ENCODE peak calls at places on chromosomes 16 and 17, in ten cellular contexts. One of them, this sample, is unnamed.

GRCh38 chr17:2264023-2264860 is 39.3 kb downstream of the SMG6 start:
- DNase-seq in MCF 10A: no peak
- DNase-seq in GM20000: no peak
- DNase-seq in transverse colon: no peak
- DNase-seq in astrocyte of the spinal cord: peak; percentile 47
- DNase-seq in GM10248: no peak
- DNase-seq in AG04449: no peak
- DNase-seq in activated CD8-positive, alpha-beta T cell treated with anti-CD3 and anti-CD28 coated beads for 36 hours: peak; percentile 35
- DNase-seq in spleen: no peak
- DNase-seq in mesothelial cell of epicardium: no peak
- DNase-seq in this sample: no peak

GRCh38 chr17:82060614-82061013 is 5.0 kb downstream of the DUS1L start:
- DNase-seq in MCF 10A: no peak
- DNase-seq in GM20000: no peak
- DNase-seq in transverse colon: no peak
- DNase-seq in astrocyte of the spinal cord: no peak
- DNase-seq in GM10248: no peak
- DNase-seq in AG04449: no peak
- DNase-seq in activated CD8-positive, alpha-beta T cell treated with anti-CD3 and anti-CD28 coated beads for 36 hours: no peak
- DNase-seq in spleen: peak; percentile 70
- DNase-seq in mesothelial cell of epicardium: no peak
- DNase-seq in this sample: peak; percentile 9

GRCh38 chr17:64203630-64204029 is 59.4 kb downstream of the TEX2 start:
- DNase-seq in MCF 10A: no peak
- DNase-seq in GM20000: no peak
- DNase-seq in transverse colon: no peak
- DNase-seq in astrocyte of the spinal cord: no peak
- DNase-seq in GM10248: no peak
- DNase-seq in AG04449: no peak
- DNase-seq in activated CD8-positive, alpha-beta T cell treated with anti-CD3 and anti-CD28 coated beads for 36 hours: no peak
- DNase-seq in spleen: no peak
- DNase-seq in mesothelial cell of epicardium: no peak
- DNase-seq in this sample: no peak

GRCh38 chr16:12511708-12512107 is 292.0 kb downstream of the CPPED1 start:
- DNase-seq in MCF 10A: no peak
- DNase-seq in GM20000: peak; percentile 16
- DNase-seq in transverse colon: no peak
- DNase-seq in astrocyte of the spinal cord: no peak
- DNase-seq in GM10248: no peak
- DNase-seq in AG04449: no peak
- DNase-seq in activated CD8-positive, alpha-beta T cell treated with anti-CD3 and anti-CD28 coated beads for 36 hours: no peak
- DNase-seq in spleen: no peak
- DNase-seq in mesothelial cell of epicardium: no peak
- DNase-seq in this sample: no peak

GRCh38 chr17:50638851-50639767 is 4.4 kb downstream of the ABCC3 start:
- DNase-seq in MCF 10A: peak; percentile 100
- DNase-seq in GM20000: no peak
- DNase-seq in transverse colon: peak; percentile 95
- DNase-seq in astrocyte of the spinal cord: peak; percentile 96
- DNase-seq in GM10248: no peak
- DNase-seq in AG04449: peak; percentile 87
- DNase-seq in activated CD8-positive, alpha-beta T cell treated with anti-CD3 and anti-CD28 coated beads for 36 hours: no peak
- DNase-seq in spleen: peak; percentile 84
- DNase-seq in mesothelial cell of epicardium: peak; percentile 70
- DNase-seq in this sample: no peak

GRCh38 chr17:56694825-56695224 is 101.3 kb downstream of the NOG start:
- DNase-seq in MCF 10A: no peak
- DNase-seq in GM20000: no peak
- DNase-seq in transverse colon: no peak
- DNase-seq in astrocyte of the spinal cord: no peak
- DNase-seq in GM10248: no peak
- DNase-seq in AG04449: peak; percentile 57
- DNase-seq in activated CD8-positive, alpha-beta T cell treated with anti-CD3 and anti-CD28 coated beads for 36 hours: no peak
- DNase-seq in spleen: no peak
- DNase-seq in mesothelial cell of epicardium: no peak
- DNase-seq in this sample: no peak

GRCh38 chr17:74201250-74201649 is 2.2 kb upstream of the RPL38 start:
- DNase-seq in MCF 10A: peak; percentile 73
- DNase-seq in GM20000: no peak
- DNase-seq in transverse colon: peak; percentile 62
- DNase-seq in astrocyte of the spinal cord: no peak
- DNase-seq in GM10248: no peak
- DNase-seq in AG04449: no peak
- DNase-seq in activated CD8-positive, alpha-beta T cell treated with anti-CD3 and anti-CD28 coated beads for 36 hours: no peak
- DNase-seq in spleen: no peak
- DNase-seq in mesothelial cell of epicardium: no peak
- DNase-seq in this sample: no peak

GRCh38 chr17:82004485-82005455 is 17.9 kb downstream of the CENPX start:
- DNase-seq in MCF 10A: no peak
- DNase-seq in GM20000: no peak
- DNase-seq in transverse colon: no peak
- DNase-seq in astrocyte of the spinal cord: no peak
- DNase-seq in GM10248: no peak
- DNase-seq in AG04449: no peak
- DNase-seq in activated CD8-positive, alpha-beta T cell treated with anti-CD3 and anti-CD28 coated beads for 36 hours: no peak
- DNase-seq in spleen: no peak
- DNase-seq in mesothelial cell of epicardium: no peak
- DNase-seq in this sample: no peak

GRCh38 chr17:17398188-17398927 is 78.4 kb upstream of the MED9 start:
- DNase-seq in MCF 10A: no peak
- DNase-seq in GM20000: no peak
- DNase-seq in transverse colon: no peak
- DNase-seq in astrocyte of the spinal cord: peak; percentile 24
- DNase-seq in GM10248: no peak
- DNase-seq in AG04449: no peak
- DNase-seq in activated CD8-positive, alpha-beta T cell treated with anti-CD3 and anti-CD28 coated beads for 36 hours: no peak
- DNase-seq in spleen: no peak
- DNase-seq in mesothelial cell of epicardium: no peak
- DNase-seq in this sample: no peak

DNA sequence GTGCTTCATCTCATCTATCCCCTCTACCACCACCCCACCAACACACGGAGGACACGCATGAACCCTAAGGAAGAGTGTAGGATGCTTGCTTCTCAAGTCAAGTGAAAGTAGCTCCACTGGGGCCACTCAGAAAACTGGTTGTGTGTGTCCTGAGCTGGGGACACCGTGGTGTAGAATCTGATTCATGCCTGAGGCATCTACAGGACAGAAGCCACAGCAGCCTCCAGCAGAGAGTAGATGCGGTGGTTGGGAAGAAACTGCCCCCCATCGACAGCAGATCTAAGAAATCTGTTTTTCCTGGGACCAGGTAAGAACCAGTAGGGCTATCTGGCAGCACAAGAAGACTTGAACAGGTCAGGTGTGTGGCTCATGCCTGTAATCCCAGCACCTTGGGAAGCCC is 51.9 kb upstream of the HLF start:
- DNase-seq in MCF 10A: no peak
- DNase-seq in GM20000: no peak
- DNase-seq in transverse colon: no peak
- DNase-seq in astrocyte of the spinal cord: no peak
- DNase-seq in GM10248: no peak
- DNase-seq in AG04449: no peak
- DNase-seq in activated CD8-positive, alpha-beta T cell treated with anti-CD3 and anti-CD28 coated beads for 36 hours: no peak
- DNase-seq in spleen: no peak
- DNase-seq in mesothelial cell of epicardium: no peak
- DNase-seq in this sample: no peak
- TF ChIP-seq CTCF in MCF 10A: no peak
- TF ChIP-seq CTCF in GM20000: no peak
- TF ChIP-seq CTCF in transverse colon: no peak
- TF ChIP-seq CTCF in astrocyte of the spinal cord: no peak
- TF ChIP-seq CTCF in GM10248: no peak
- TF ChIP-seq CTCF in AG04449: no peak
- TF ChIP-seq CTCF in activated CD8-positive, alpha-beta T cell treated with anti-CD3 and anti-CD28 coated beads for 36 hours: no peak
- TF ChIP-seq CTCF in spleen: no peak
- TF ChIP-seq CTCF in mesothelial cell of epicardium: no peak
- TF ChIP-seq CTCF in this sample: no peak

DNA sequence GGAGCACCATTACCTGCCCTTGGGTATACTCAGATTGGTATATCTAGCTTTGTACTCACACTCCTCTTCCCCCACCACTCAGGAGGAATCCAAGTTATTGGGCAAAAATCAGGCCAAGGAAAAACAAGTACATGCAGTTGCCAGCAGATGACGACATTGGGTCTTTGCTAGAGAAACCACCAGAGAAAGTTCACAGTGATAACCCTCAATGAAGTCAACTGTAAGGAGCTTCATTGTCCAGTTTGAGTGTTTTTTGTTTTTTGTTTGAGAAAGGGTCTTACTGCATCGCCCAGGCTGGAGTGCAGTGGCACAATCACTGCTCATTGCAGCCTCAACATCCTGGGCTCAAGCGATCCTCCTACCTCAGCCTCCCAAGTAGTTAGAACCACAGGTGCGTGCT is 34.6 kb upstream of the TOX3 start:
- DNase-seq in MCF 10A: peak; percentile 5
- DNase-seq in GM20000: no peak
- DNase-seq in transverse colon: no peak
- DNase-seq in astrocyte of the spinal cord: no peak
- DNase-seq in GM10248: no peak
- DNase-seq in AG04449: no peak
- DNase-seq in activated CD8-positive, alpha-beta T cell treated with anti-CD3 and anti-CD28 coated beads for 36 hours: no peak
- DNase-seq in spleen: no peak
- DNase-seq in mesothelial cell of epicardium: no peak
- DNase-seq in this sample: no peak
- TF ChIP-seq CTCF in MCF 10A: no peak
- TF ChIP-seq CTCF in GM20000: peak; percentile 3
- TF ChIP-seq CTCF in transverse colon: no peak
- TF ChIP-seq CTCF in astrocyte of the spinal cord: no peak
- TF ChIP-seq CTCF in GM10248: no peak
- TF ChIP-seq CTCF in AG04449: no peak
- TF ChIP-seq CTCF in activated CD8-positive, alpha-beta T cell treated with anti-CD3 and anti-CD28 coated beads for 36 hours: no peak
- TF ChIP-seq CTCF in spleen: no peak
- TF ChIP-seq CTCF in mesothelial cell of epicardium: no peak
- TF ChIP-seq CTCF in this sample: no peak

DNA sequence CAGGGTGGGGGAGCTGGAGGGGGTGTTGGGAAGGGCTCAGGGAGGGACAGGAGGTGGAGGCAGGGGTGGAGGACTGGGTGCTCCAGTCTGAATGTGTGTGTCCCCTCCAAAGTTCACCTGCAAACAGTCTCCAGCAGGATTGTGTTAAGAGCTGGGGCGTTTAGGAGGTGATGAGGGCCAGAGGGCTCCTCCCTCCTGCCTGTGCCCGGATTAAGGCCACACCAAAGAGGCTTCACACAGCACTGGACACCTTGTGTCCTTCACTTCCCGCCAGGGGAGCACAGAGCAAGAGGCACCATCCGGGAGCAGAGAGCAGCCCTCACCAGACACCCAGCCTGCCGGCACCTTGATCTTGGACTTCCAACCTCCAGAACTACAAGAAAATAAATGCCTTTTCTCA is 30.2 kb upstream of the ENPP7 start:
- DNase-seq in MCF 10A: no peak
- DNase-seq in GM20000: no peak
- DNase-seq in transverse colon: no peak
- DNase-seq in astrocyte of the spinal cord: no peak
- DNase-seq in GM10248: no peak
- DNase-seq in AG04449: no peak
- DNase-seq in activated CD8-positive, alpha-beta T cell treated with anti-CD3 and anti-CD28 coated beads for 36 hours: no peak
- DNase-seq in spleen: no peak
- DNase-seq in mesothelial cell of epicardium: no peak
- DNase-seq in this sample: no peak
- TF ChIP-seq CTCF in MCF 10A: no peak
- TF ChIP-seq CTCF in GM20000: no peak
- TF ChIP-seq CTCF in transverse colon: no peak
- TF ChIP-seq CTCF in astrocyte of the spinal cord: no peak
- TF ChIP-seq CTCF in GM10248: no peak
- TF ChIP-seq CTCF in AG04449: no peak
- TF ChIP-seq CTCF in activated CD8-positive, alpha-beta T cell treated with anti-CD3 and anti-CD28 coated beads for 36 hours: no peak
- TF ChIP-seq CTCF in spleen: no peak
- TF ChIP-seq CTCF in mesothelial cell of epicardium: no peak
- TF ChIP-seq CTCF in this sample: no peak

DNA sequence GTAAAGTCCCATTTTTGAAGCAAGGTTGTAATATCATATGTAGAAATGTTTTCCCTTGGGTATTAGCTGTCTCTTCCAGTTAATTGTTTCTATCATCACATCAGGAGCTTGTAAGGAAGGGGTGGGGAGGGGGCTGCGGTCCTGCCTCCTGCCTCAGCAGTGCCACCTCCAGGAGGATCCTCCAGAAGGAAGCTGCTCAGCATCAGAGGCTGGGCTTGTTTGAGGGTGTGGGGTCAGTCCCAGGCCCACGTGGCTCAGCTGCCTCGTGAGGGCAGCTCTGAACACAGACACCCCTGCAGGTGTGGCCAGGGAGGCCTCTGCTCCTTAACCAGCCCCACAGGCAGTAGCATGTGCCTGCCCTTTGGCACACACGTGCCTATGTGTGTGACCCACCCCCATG is 46.2 kb downstream of the MRM1 start:
- DNase-seq in MCF 10A: no peak
- DNase-seq in GM20000: no peak
- DNase-seq in transverse colon: no peak
- DNase-seq in astrocyte of the spinal cord: no peak
- DNase-seq in GM10248: no peak
- DNase-seq in AG04449: no peak
- DNase-seq in activated CD8-positive, alpha-beta T cell treated with anti-CD3 and anti-CD28 coated beads for 36 hours: no peak
- DNase-seq in spleen: no peak
- DNase-seq in mesothelial cell of epicardium: no peak
- DNase-seq in this sample: no peak
- TF ChIP-seq CTCF in MCF 10A: no peak
- TF ChIP-seq CTCF in GM20000: no peak
- TF ChIP-seq CTCF in transverse colon: no peak
- TF ChIP-seq CTCF in astrocyte of the spinal cord: no peak
- TF ChIP-seq CTCF in GM10248: no peak
- TF ChIP-seq CTCF in AG04449: no peak
- TF ChIP-seq CTCF in activated CD8-positive, alpha-beta T cell treated with anti-CD3 and anti-CD28 coated beads for 36 hours: no peak
- TF ChIP-seq CTCF in spleen: no peak
- TF ChIP-seq CTCF in mesothelial cell of epicardium: no peak
- TF ChIP-seq CTCF in this sample: no peak

GRCh38 chr16:48901712-48902374 is 291.9 kb upstream of the N4BP1 start:
- DNase-seq in MCF 10A: no peak
- DNase-seq in GM20000: no peak
- DNase-seq in transverse colon: no peak
- DNase-seq in astrocyte of the spinal cord: no peak
- DNase-seq in GM10248: no peak
- DNase-seq in AG04449: no peak
- DNase-seq in activated CD8-positive, alpha-beta T cell treated with anti-CD3 and anti-CD28 coated beads for 36 hours: no peak
- DNase-seq in spleen: no peak
- DNase-seq in mesothelial cell of epicardium: no peak
- DNase-seq in this sample: no peak
- TF ChIP-seq CTCF in MCF 10A: peak; percentile 14
- TF ChIP-seq CTCF in GM20000: no peak
- TF ChIP-seq CTCF in transverse colon: no peak
- TF ChIP-seq CTCF in astrocyte of the spinal cord: no peak
- TF ChIP-seq CTCF in GM10248: no peak
- TF ChIP-seq CTCF in AG04449: peak; percentile 15
- TF ChIP-seq CTCF in activated CD8-positive, alpha-beta T cell treated with anti-CD3 and anti-CD28 coated beads for 36 hours: no peak
- TF ChIP-seq CTCF in spleen: no peak
- TF ChIP-seq CTCF in mesothelial cell of epicardium: no peak
- TF ChIP-seq CTCF in this sample: peak; percentile 7